ENCODE peak calls at places on chromosomes 6 and 20, in six cellular contexts. B is neural crest cell, Q is dorsolateral prefrontal cortex, L is fibroblast of lung, Z is left lung, H is occipital lobe. I is an unnamed sample.

GRCh38 chr20:7038029-7038428 is 270.5 kb downstream of the BMP2 start:
- DNase-seq in B (no peak), Q (no peak), L (peak; percentile 77), Z (no peak), H (no peak), I (no peak)

GRCh38 chr20:9203081-9203447 is 134.2 kb downstream of the PLCB4 start:
- DNase-seq in B (no peak), Q (no peak), L (peak; percentile 32), Z (no peak), H (no peak), I (no peak)

GRCh38 chr20:10461495-10461894 is 26.4 kb downstream of the SLX4IP start:
- DNase-seq in B (no peak), Q (no peak), L (no peak), Z (no peak), H (no peak), I (no peak)

GRCh38 chr6:83378621-83379388 is 52.0 kb downstream of the ME1 start:
- DNase-seq in B (no peak), Q (no peak), L (peak; percentile 87), Z (no peak), H (no peak), I (no peak)

GRCh38 chr6:137717074-137718073 is 149.7 kb upstream of the TNFAIP3 start:
- DNase-seq in B (no peak), Q (no peak), L (peak; percentile 43), Z (no peak), H (no peak), I (no peak)

GRCh38 chr20:46929902-46930301 is 35.3 kb downstream of the EYA2 start:
- DNase-seq in B (no peak), Q (no peak), L (no peak), Z (no peak), H (no peak), I (no peak)

GRCh38 chr6:116289876-116290275 is 10.1 kb upstream of the TSPYL1 start:
- DNase-seq in B (no peak), Q (no peak), L (no peak), Z (no peak), H (no peak), I (no peak)

GRCh38 chr20:44104807-44105517 is 82.0 kb downstream of the JPH2 start:
- DNase-seq in B (no peak), Q (no peak), L (peak; percentile 83), Z (no peak), H (no peak), I (peak; percentile 57)

GRCh38 chr6:84243240-84243639 is 15.8 kb upstream of the CEP162 start:
- DNase-seq in B (no peak), Q (no peak), L (no peak), Z (no peak), H (no peak), I (no peak)

GRCh38 chr6:626236-626635 is 30.7 kb downstream of the HUS1B start:
- DNase-seq in B (no peak), Q (no peak), L (peak; percentile 45), Z (no peak), H (no peak), I (no peak)

GRCh38 chr6:98516869-98517268 is 317.5 kb upstream of the POU3F2 start:
- DNase-seq in B (no peak), Q (no peak), L (no peak), Z (no peak), H (no peak), I (no peak)

GRCh38 chr20:5863040-5863811 is 87.1 kb downstream of the TRMT6 start:
- DNase-seq in B (no peak), Q (no peak), L (peak; percentile 81), Z (no peak), H (no peak), I (no peak)

GRCh38 chr6:50113114-50113857 is 63.6 kb upstream of the DEFB112 start:
- DNase-seq in B (no peak), Q (no peak), L (no peak), Z (no peak), H (no peak), I (no peak)

GRCh38 chr6:146857180-146857959 is 258.6 kb downstream of the ADGB start:
- DNase-seq in B (peak; percentile 80), Q (peak; percentile 86), L (peak; percentile 89), Z (peak; percentile 87), H (peak; percentile 79), I (peak; percentile 71)

GRCh38 chr20:57435498-57436222 is 44.5 kb downstream of the RBM38 start:
- DNase-seq in B (no peak), Q (peak; percentile 77), L (peak; percentile 60), Z (peak; percentile 78), H (peak; percentile 46), I (peak; percentile 97)

GRCh38 chr6:156423829-156424228 is 353.3 kb upstream of the ARID1B start:
- DNase-seq in B (no peak), Q (no peak), L (no peak), Z (no peak), H (no peak), I (no peak)

GRCh38 chr20:9043364-9043763 is 25.5 kb upstream of the PLCB4 start:
- DNase-seq in B (no peak), Q (no peak), L (no peak), Z (no peak), H (no peak), I (no peak)

GRCh38 chr6:81819767-81820166 is 67.3 kb upstream of the TENT5A start:
- DNase-seq in B (no peak), Q (no peak), L (no peak), Z (no peak), H (no peak), I (no peak)